ENCODE peak calls at places on chromosomes 2 and 18, in eight cellular contexts. Q is dorsolateral prefrontal cortex, W is fibroblast of pulmonary artery, M is lung, E is psoas muscle, Z is endodermal cell, T is fibroblast of villous mesenchyme, D is cardiac fibroblast. H is an unnamed sample.

GRCh38 chr18:37546651-37547050 is 18.9 kb downstream of the CELF4 start:
- DNase-seq in Q (no peak), W (no peak), M (no peak), E (no peak), Z (no peak), T (no peak), D (no peak), H (no peak)

GRCh38 chr2:768484-768883 is 91.3 kb upstream of the TMEM18 start:
- DNase-seq in Q (no peak), W (no peak), M (no peak), E (no peak), Z (no peak), T (no peak), D (no peak), H (no peak)

GRCh38 chr2:8862230-8862629 is 24.8 kb upstream of the KIDINS220 start:
- DNase-seq in Q (no peak), W (no peak), M (peak; percentile 35), E (no peak), Z (no peak), T (no peak), D (no peak), H (no peak)

GRCh38 chr2:62475172-62476011 is 30.6 kb downstream of the TMEM17 start:
- DNase-seq in Q (peak; percentile 69), W (no peak), M (no peak), E (no peak), Z (peak; percentile 80), T (no peak), D (peak; percentile 55), H (no peak)

GRCh38 chr2:85435986-85436835 is 17.7 kb downstream of the SH2D6 start:
- DNase-seq in Q (no peak), W (no peak), M (no peak), E (no peak), Z (peak; percentile 84), T (no peak), D (no peak), H (no peak)

GRCh38 chr2:187689372-187689771 is 135.1 kb upstream of the TFPI start:
- DNase-seq in Q (no peak), W (peak; percentile 21), M (no peak), E (no peak), Z (no peak), T (peak; percentile 14), D (no peak), H (no peak)

GRCh38 chr2:3487931-3488554 is 31.3 kb downstream of the ADI1 start:
- DNase-seq in Q (no peak), W (no peak), M (no peak), E (no peak), Z (no peak), T (no peak), D (no peak), H (no peak)

GRCh38 chr2:76157531-76157930 is 446.8 kb upstream of the GCFC2 start:
- DNase-seq in Q (no peak), W (no peak), M (no peak), E (no peak), Z (no peak), T (no peak), D (no peak), H (no peak)

GRCh38 chr18:3499498-3499897 is 49.5 kb downstream of the TGIF1 start:
- DNase-seq in Q (no peak), W (peak; percentile 16), M (no peak), E (no peak), Z (peak; percentile 80), T (no peak), D (no peak), H (no peak)

GRCh38 chr2:142270291-142270690 is 139.5 kb upstream of the LRP1B start:
- DNase-seq in Q (no peak), W (no peak), M (no peak), E (no peak), Z (no peak), T (no peak), D (no peak), H (no peak)

GRCh38 chr18:29271496-29271895 is 1094.6 kb upstream of the CDH2 start:
- DNase-seq in Q (no peak), W (peak; percentile 45), M (no peak), E (no peak), Z (no peak), T (peak; percentile 8), D (peak; percentile 43), H (no peak)

GRCh38 chr18:76548541-76548940 is 53.5 kb upstream of the ZNF516 start:
- DNase-seq in Q (no peak), W (no peak), M (no peak), E (no peak), Z (no peak), T (no peak), D (no peak), H (peak; percentile 87)

GRCh38 chr2:120419073-120419472 is 73.1 kb downstream of the INHBB start:
- DNase-seq in Q (no peak), W (no peak), M (no peak), E (no peak), Z (peak; percentile 42), T (no peak), D (no peak), H (peak; percentile 57)

GRCh38 chr2:70553334-70553583 is 367 bp downstream of the TGFA start:
- DNase-seq in Q (no peak), W (no peak), M (peak; percentile 48), E (no peak), Z (peak; percentile 88), T (no peak), D (no peak), H (no peak)
- TF ChIP-seq CTCF in Q (no peak), W (no peak), M (no peak), E (no peak), Z (no peak), T (no peak), D (no peak), H (no peak)

GRCh38 chr2:88554189-88554588 is 73.1 kb downstream of the EIF2AK3 start:
- DNase-seq in Q (no peak), W (no peak), M (no peak), E (no peak), Z (peak; percentile 77), T (no peak), D (no peak), H (no peak)
- TF ChIP-seq CTCF in Q (no peak), W (no peak), M (no peak), E (no peak), Z (peak; percentile 86), T (no peak), D (peak; percentile 15), H (peak; percentile 47)

GRCh38 chr2:54862229-54862628 is 138.8 kb downstream of the EML6 start:
- DNase-seq in Q (no peak), W (no peak), M (no peak), E (no peak), Z (no peak), T (no peak), D (no peak), H (no peak)

GRCh38 chr2:54858021-54858681 is 134.7 kb downstream of the EML6 start:
- DNase-seq in Q (no peak), W (peak; percentile 51), M (no peak), E (no peak), Z (no peak), T (peak; percentile 45), D (peak; percentile 31), H (no peak)

GRCh38 chr2:54862742-54863141 is 139.3 kb downstream of the EML6 start:
- DNase-seq in Q (no peak), W (no peak), M (no peak), E (no peak), Z (no peak), T (no peak), D (no peak), H (no peak)

GRCh38 chr2:54859997-54860701 is 136.7 kb downstream of the EML6 start:
- DNase-seq in Q (no peak), W (peak; percentile 69), M (no peak), E (no peak), Z (no peak), T (peak; percentile 89), D (peak; percentile 64), H (no peak)

DNA sequence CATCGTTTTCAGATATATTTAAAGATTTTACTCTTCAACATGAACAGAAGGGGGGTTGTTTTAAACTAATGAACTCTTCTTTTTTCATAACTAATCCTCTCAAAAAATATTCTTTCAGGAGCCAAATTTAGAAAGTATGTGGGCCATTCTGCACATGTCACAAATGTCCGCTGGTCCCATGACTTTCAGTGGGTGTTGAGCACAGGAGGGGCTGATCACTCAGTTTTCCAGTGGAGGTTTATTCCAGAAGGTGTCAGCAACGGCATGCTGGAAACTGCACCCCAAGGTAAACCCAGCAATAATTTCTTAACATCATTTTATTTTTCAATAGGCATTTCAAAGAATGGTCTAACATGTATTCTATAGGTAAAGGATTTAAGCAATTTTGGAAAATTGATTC is 136.0 kb downstream of the EML6 start:
- DNase-seq in Q (no peak), W (no peak), M (no peak), E (no peak), Z (no peak), T (no peak), D (no peak), H (no peak)
- TF ChIP-seq CTCF in Q (peak; percentile 13), W (no peak), M (no peak), E (no peak), Z (no peak), T (no peak), D (no peak), H (peak; percentile 7)

GRCh38 chr2:10834300-10834699 is 21.7 kb upstream of the PDIA6 start:
- DNase-seq in Q (no peak), W (no peak), M (no peak), E (no peak), Z (no peak), T (no peak), D (no peak), H (no peak)

GRCh38 chr2:10833021-10833420 is 20.4 kb upstream of the PDIA6 start:
- DNase-seq in Q (no peak), W (no peak), M (no peak), E (no peak), Z (no peak), T (no peak), D (no peak), H (no peak)

GRCh38 chr2:10837532-10838266 is 25.1 kb upstream of the PDIA6 start:
- DNase-seq in Q (no peak), W (no peak), M (no peak), E (no peak), Z (no peak), T (no peak), D (no peak), H (no peak)

GRCh38 chr2:10832228-10832936 is 19.8 kb upstream of the PDIA6 start:
- DNase-seq in Q (peak; percentile 87), W (peak; percentile 81), M (peak; percentile 79), E (peak; percentile 75), Z (peak; percentile 97), T (peak; percentile 70), D (peak; percentile 83), H (no peak)

DNA sequence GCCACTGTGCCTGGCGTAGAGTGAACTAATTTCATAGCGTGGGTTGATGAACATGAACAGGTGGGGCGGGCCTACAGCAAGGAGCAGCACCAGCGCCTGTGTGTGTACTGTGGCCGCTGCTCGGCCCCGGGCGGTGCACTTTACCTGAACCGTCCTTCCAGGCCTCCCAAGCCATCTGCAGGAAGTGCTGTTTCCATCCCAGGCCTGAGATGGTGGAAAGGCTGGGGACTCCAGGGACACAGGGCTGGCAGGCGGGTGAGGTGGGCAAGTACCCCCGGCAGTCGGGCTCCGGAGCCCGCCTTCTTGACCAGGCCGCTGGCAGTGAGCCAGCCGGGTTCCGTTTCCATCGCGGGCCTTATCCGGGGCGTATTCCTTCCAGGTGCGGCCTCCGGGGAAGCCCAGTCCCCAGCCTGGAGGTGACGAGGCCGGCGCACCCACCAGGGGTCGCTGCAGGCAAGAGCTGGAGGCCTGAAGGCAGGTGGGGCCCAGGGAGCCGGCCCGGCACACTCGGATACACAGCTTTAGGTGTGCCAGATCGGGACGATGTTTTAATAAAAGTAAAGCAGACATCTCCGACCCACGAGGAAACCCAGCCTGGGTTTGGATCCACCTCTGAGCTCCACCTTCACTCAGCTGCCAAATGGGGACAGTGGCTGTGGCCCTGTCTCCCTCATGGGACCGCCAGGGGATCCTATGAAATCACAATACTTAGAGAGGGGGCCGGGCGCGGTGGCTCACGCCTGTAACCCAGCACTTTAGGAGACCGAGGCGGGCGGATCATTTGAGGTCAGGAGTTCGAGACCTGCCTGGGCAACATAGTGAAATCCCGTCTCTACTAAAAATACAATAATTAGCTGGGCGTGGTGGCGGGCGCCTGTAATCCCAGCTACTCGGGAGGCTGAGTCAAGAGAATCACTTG is 22.7 kb upstream of the PDIA6 start:
- DNase-seq in Q (peak; percentile 82), W (peak; percentile 45), M (peak; percentile 73), E (peak; percentile 71), Z (peak; percentile 98), T (peak; percentile 37), D (peak; percentile 43), H (no peak)
- TF ChIP-seq CTCF in Q (peak; percentile 74), W (peak; percentile 72), M (peak; percentile 39), E (peak; percentile 86), Z (peak; percentile 97), T (peak; percentile 89), D (peak; percentile 95), H (peak; percentile 93)

H was measured in chondrocyte.